ENCODE peak calls at places on chromosomes 16 and 17, in eight cellular contexts. One of them, this sample, is unnamed.

GRCh38 chr17:63240106-63240505 is 206.0 kb downstream of the CYB561 start:
- DNase-seq in cardiac fibroblast: no peak
- DNase-seq in pancreas: no peak
- DNase-seq in IMR-90: no peak
- DNase-seq in AG10803: no peak
- DNase-seq in AG04449: no peak
- DNase-seq in mucosa of descending colon: no peak
- DNase-seq in neural progenitor cell: no peak
- DNase-seq in this sample: no peak

GRCh38 chr17:51461578-51462004 is 201.2 kb downstream of the UTP18 start:
- DNase-seq in AG04449: no peak
- DNase-seq in mucosa of descending colon: peak
- DNase-seq in pancreas: peak
- DNase-seq in cardiac fibroblast: peak
- DNase-seq in IMR-90: peak
- DNase-seq in neural progenitor cell: peak
- DNase-seq in AG10803: peak
- DNase-seq in this sample: peak

GRCh38 chr17:16872351-16872751 is 99.6 kb downstream of the TNFRSF13B start:
- DNase-seq in AG10803: peak
- DNase-seq in IMR-90: no peak
- DNase-seq in neural progenitor cell: no peak
- DNase-seq in AG04449: no peak
- DNase-seq in pancreas: no peak
- DNase-seq in mucosa of descending colon: no peak
- DNase-seq in cardiac fibroblast: no peak
- DNase-seq in this sample: no peak

GRCh38 chr17:18974407-18975149 is 22.6 kb downstream of the SLC5A10 start:
- DNase-seq in pancreas: no peak
- DNase-seq in AG10803: no peak
- DNase-seq in neural progenitor cell: no peak
- DNase-seq in mucosa of descending colon: no peak
- DNase-seq in cardiac fibroblast: no peak
- DNase-seq in AG04449: no peak
- DNase-seq in IMR-90: peak
- DNase-seq in this sample: no peak

GRCh38 chr16:58027341-58028167 is 2.0 kb downstream of the MMP15 start:
- DNase-seq in cardiac fibroblast: peak
- DNase-seq in neural progenitor cell: peak
- DNase-seq in mucosa of descending colon: peak
- DNase-seq in AG04449: no peak
- DNase-seq in AG10803: no peak
- DNase-seq in IMR-90: no peak
- DNase-seq in pancreas: peak
- DNase-seq in this sample: no peak

GRCh38 chr16:19001788-19002187 is 18.1 kb downstream of the TMC7 start:
- DNase-seq in pancreas: no peak
- DNase-seq in mucosa of descending colon: no peak
- DNase-seq in AG04449: peak
- DNase-seq in IMR-90: peak
- DNase-seq in AG10803: peak
- DNase-seq in neural progenitor cell: no peak
- DNase-seq in cardiac fibroblast: peak
- DNase-seq in this sample: peak

GRCh38 chr17:48011405-48012150 is 26.0 kb downstream of the COPZ2 start:
- DNase-seq in neural progenitor cell: peak
- DNase-seq in IMR-90: peak
- DNase-seq in mucosa of descending colon: peak
- DNase-seq in cardiac fibroblast: peak
- DNase-seq in pancreas: no peak
- DNase-seq in AG10803: peak
- DNase-seq in AG04449: no peak
- DNase-seq in this sample: no peak

GRCh38 chr17:79160980-79161621 is 86.5 kb downstream of the ENGASE start:
- DNase-seq in pancreas: no peak
- DNase-seq in mucosa of descending colon: no peak
- DNase-seq in IMR-90: no peak
- DNase-seq in neural progenitor cell: no peak
- DNase-seq in AG04449: no peak
- DNase-seq in AG10803: no peak
- DNase-seq in cardiac fibroblast: peak
- DNase-seq in this sample: peak

GRCh38 chr16:363110-364090 is 6.9 kb downstream of the MRPL28 start:
- DNase-seq in neural progenitor cell: no peak
- DNase-seq in AG10803: no peak
- DNase-seq in pancreas: no peak
- DNase-seq in IMR-90: no peak
- DNase-seq in AG04449: no peak
- DNase-seq in mucosa of descending colon: no peak
- DNase-seq in cardiac fibroblast: no peak
- DNase-seq in this sample: no peak

GRCh38 chr16:84054916-84055315 is 12.3 kb upstream of the SLC38A8 start:
- DNase-seq in neural progenitor cell: peak
- DNase-seq in cardiac fibroblast: no peak
- DNase-seq in AG04449: no peak
- DNase-seq in IMR-90: no peak
- DNase-seq in pancreas: peak
- DNase-seq in AG10803: no peak
- DNase-seq in mucosa of descending colon: no peak
- DNase-seq in this sample: no peak

GRCh38 chr16:4426021-4426684 is 485 bp downstream of the DNAJA3 start:
- DNase-seq in mucosa of descending colon: no peak
- DNase-seq in cardiac fibroblast: no peak
- DNase-seq in pancreas: no peak
- DNase-seq in AG10803: no peak
- DNase-seq in neural progenitor cell: no peak
- DNase-seq in AG04449: no peak
- DNase-seq in IMR-90: no peak
- DNase-seq in this sample: no peak

GRCh38 chr17:48646183-48647102 is 20.3 kb upstream of the HOXB9 start:
- DNase-seq in AG04449: no peak
- DNase-seq in mucosa of descending colon: peak
- DNase-seq in pancreas: no peak
- DNase-seq in IMR-90: no peak
- DNase-seq in neural progenitor cell: peak
- DNase-seq in cardiac fibroblast: no peak
- DNase-seq in AG10803: peak
- DNase-seq in this sample: no peak

GRCh38 chr17:40778466-40778865 is 3.9 kb downstream of the KRT27 start:
- DNase-seq in IMR-90: no peak
- DNase-seq in neural progenitor cell: no peak
- DNase-seq in AG04449: no peak
- DNase-seq in cardiac fibroblast: no peak
- DNase-seq in mucosa of descending colon: no peak
- DNase-seq in AG10803: no peak
- DNase-seq in pancreas: no peak
- DNase-seq in this sample: no peak

GRCh38 chr16:649646-650045 is 481 bp downstream of the WDR90 start:
- DNase-seq in AG10803: no peak
- DNase-seq in cardiac fibroblast: no peak
- DNase-seq in neural progenitor cell: no peak
- DNase-seq in pancreas: no peak
- DNase-seq in mucosa of descending colon: no peak
- DNase-seq in AG04449: no peak
- DNase-seq in IMR-90: no peak
- DNase-seq in this sample: no peak

GRCh38 chr16:19994771-19995170 is 78.9 kb downstream of the GPR139 start:
- DNase-seq in mucosa of descending colon: no peak
- DNase-seq in AG10803: no peak
- DNase-seq in pancreas: no peak
- DNase-seq in neural progenitor cell: no peak
- DNase-seq in AG04449: no peak
- DNase-seq in cardiac fibroblast: no peak
- DNase-seq in IMR-90: no peak
- DNase-seq in this sample: no peak

GRCh38 chr17:48439875-48440505 is 10.0 kb upstream of the SKAP1 start:
- DNase-seq in IMR-90: no peak
- DNase-seq in mucosa of descending colon: peak
- DNase-seq in AG10803: no peak
- DNase-seq in AG04449: no peak
- DNase-seq in neural progenitor cell: no peak
- DNase-seq in cardiac fibroblast: no peak
- DNase-seq in pancreas: no peak
- DNase-seq in this sample: no peak

GRCh38 chr17:42194133-42194899 is at the start of gene GHDC:
- DNase-seq in AG10803: peak
- DNase-seq in AG04449: peak
- DNase-seq in neural progenitor cell: peak
- DNase-seq in IMR-90: peak
- DNase-seq in pancreas: peak
- DNase-seq in cardiac fibroblast: peak
- DNase-seq in mucosa of descending colon: peak
- DNase-seq in this sample: peak

GRCh38 chr16:84839956-84840355 is 20.2 kb downstream of the CRISPLD2 start:
- DNase-seq in IMR-90: peak
- DNase-seq in mucosa of descending colon: no peak
- DNase-seq in cardiac fibroblast: peak
- DNase-seq in AG10803: peak
- DNase-seq in AG04449: no peak
- DNase-seq in neural progenitor cell: peak
- DNase-seq in pancreas: no peak
- DNase-seq in this sample: no peak

GRCh38 chr17:50909765-50910661 is 43.9 kb upstream of the TOB1 start:
- DNase-seq in cardiac fibroblast: no peak
- DNase-seq in mucosa of descending colon: no peak
- DNase-seq in AG10803: no peak
- DNase-seq in pancreas: no peak
- DNase-seq in AG04449: no peak
- DNase-seq in IMR-90: no peak
- DNase-seq in neural progenitor cell: no peak
- DNase-seq in this sample: no peak

GRCh38 chr17:64244165-64244564 is 18.9 kb downstream of the TEX2 start:
- DNase-seq in neural progenitor cell: no peak
- DNase-seq in AG04449: no peak
- DNase-seq in mucosa of descending colon: no peak
- DNase-seq in AG10803: peak
- DNase-seq in IMR-90: peak
- DNase-seq in pancreas: no peak
- DNase-seq in cardiac fibroblast: no peak
- DNase-seq in this sample: peak

GRCh38 chr17:76002100-76002499 is 1.4 kb downstream of the CDK3 start:
- DNase-seq in cardiac fibroblast: no peak
- DNase-seq in AG10803: no peak
- DNase-seq in mucosa of descending colon: no peak
- DNase-seq in pancreas: no peak
- DNase-seq in neural progenitor cell: no peak
- DNase-seq in IMR-90: no peak
- DNase-seq in AG04449: no peak
- DNase-seq in this sample: no peak

GRCh38 chr17:78132086-78132676 is 1.6 kb downstream of the TMC8 start:
- DNase-seq in cardiac fibroblast: no peak
- DNase-seq in pancreas: no peak
- DNase-seq in AG10803: no peak
- DNase-seq in neural progenitor cell: no peak
- DNase-seq in mucosa of descending colon: peak
- DNase-seq in IMR-90: no peak
- DNase-seq in AG04449: no peak
- DNase-seq in this sample: no peak
- H3K4me3 ChIP-seq in cardiac fibroblast: no peak
- H3K4me3 ChIP-seq in pancreas: no peak
- H3K4me3 ChIP-seq in AG10803: no peak
- H3K4me3 ChIP-seq in neural progenitor cell: peak
- H3K4me3 ChIP-seq in mucosa of descending colon: no peak
- H3K4me3 ChIP-seq in IMR-90: no peak
- H3K4me3 ChIP-seq in AG04449: no peak
- H3K4me3 ChIP-seq in this sample: no peak

GRCh38 chr17:3511841-3512511 is 36.2 kb downstream of the ASPA start:
- DNase-seq in cardiac fibroblast: no peak
- DNase-seq in pancreas: no peak
- DNase-seq in AG10803: peak
- DNase-seq in AG04449: no peak
- DNase-seq in mucosa of descending colon: no peak
- DNase-seq in neural progenitor cell: no peak
- DNase-seq in IMR-90: no peak
- DNase-seq in this sample: no peak
- H3K4me3 ChIP-seq in cardiac fibroblast: no peak
- H3K4me3 ChIP-seq in pancreas: no peak
- H3K4me3 ChIP-seq in AG10803: no peak
- H3K4me3 ChIP-seq in AG04449: no peak
- H3K4me3 ChIP-seq in mucosa of descending colon: no peak
- H3K4me3 ChIP-seq in neural progenitor cell: no peak
- H3K4me3 ChIP-seq in IMR-90: no peak
- H3K4me3 ChIP-seq in this sample: no peak

DNA sequence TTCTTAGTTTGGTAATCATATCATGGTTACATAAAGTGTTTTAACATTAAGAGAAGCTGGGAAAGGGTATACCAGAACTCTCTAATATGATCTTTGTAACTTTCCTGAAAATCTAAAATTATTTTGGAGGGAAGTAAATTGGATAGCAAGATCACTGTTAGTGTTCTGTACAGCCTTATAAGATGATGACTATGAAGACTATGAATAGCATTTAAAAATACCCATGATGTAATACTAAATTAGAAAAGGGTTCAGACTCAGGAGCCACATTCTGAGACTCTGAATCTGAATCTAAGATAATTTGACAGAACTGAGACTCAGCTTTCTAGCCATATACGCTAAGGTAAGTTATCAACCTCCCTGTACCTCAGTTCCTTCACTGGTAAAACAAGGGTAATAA is 208.0 kb upstream of the C17orf78 start:
- DNase-seq in AG04449: no peak
- DNase-seq in cardiac fibroblast: no peak
- DNase-seq in pancreas: no peak
- DNase-seq in neural progenitor cell: no peak
- DNase-seq in AG10803: no peak
- DNase-seq in mucosa of descending colon: no peak
- DNase-seq in IMR-90: no peak
- DNase-seq in this sample: no peak
- H3K4me3 ChIP-seq in AG04449: no peak
- H3K4me3 ChIP-seq in cardiac fibroblast: no peak
- H3K4me3 ChIP-seq in pancreas: no peak
- H3K4me3 ChIP-seq in neural progenitor cell: no peak
- H3K4me3 ChIP-seq in AG10803: no peak
- H3K4me3 ChIP-seq in mucosa of descending colon: no peak
- H3K4me3 ChIP-seq in IMR-90: no peak
- H3K4me3 ChIP-seq in this sample: no peak

GRCh38 chr17:43660816-43661493 is 767 bp downstream of the MEOX1 start:
- DNase-seq in AG04449: no peak
- DNase-seq in neural progenitor cell: no peak
- DNase-seq in pancreas: no peak
- DNase-seq in IMR-90: no peak
- DNase-seq in mucosa of descending colon: no peak
- DNase-seq in AG10803: no peak
- DNase-seq in cardiac fibroblast: no peak
- DNase-seq in this sample: no peak

GRCh38 chr17:43661699-43662431 is at the start of gene MEOX1:
- DNase-seq in pancreas: no peak
- DNase-seq in AG04449: no peak
- DNase-seq in mucosa of descending colon: no peak
- DNase-seq in neural progenitor cell: no peak
- DNase-seq in IMR-90: peak
- DNase-seq in cardiac fibroblast: peak
- DNase-seq in AG10803: peak
- DNase-seq in this sample: peak

GRCh38 chr17:43658890-43659289 is 2.8 kb downstream of the MEOX1 start:
- DNase-seq in mucosa of descending colon: no peak
- DNase-seq in AG04449: no peak
- DNase-seq in IMR-90: no peak
- DNase-seq in AG10803: no peak
- DNase-seq in pancreas: no peak
- DNase-seq in cardiac fibroblast: no peak
- DNase-seq in neural progenitor cell: no peak
- DNase-seq in this sample: no peak

GRCh38 chr17:43660262-43660661 is 1.5 kb downstream of the MEOX1 start:
- DNase-seq in cardiac fibroblast: no peak
- DNase-seq in AG10803: no peak
- DNase-seq in IMR-90: no peak
- DNase-seq in mucosa of descending colon: no peak
- DNase-seq in pancreas: no peak
- DNase-seq in neural progenitor cell: no peak
- DNase-seq in AG04449: no peak
- DNase-seq in this sample: no peak

GRCh38 chr17:43659823-43660222 is 1.9 kb downstream of the MEOX1 start:
- DNase-seq in AG10803: no peak
- DNase-seq in pancreas: no peak
- DNase-seq in cardiac fibroblast: no peak
- DNase-seq in mucosa of descending colon: no peak
- DNase-seq in IMR-90: no peak
- DNase-seq in AG04449: no peak
- DNase-seq in neural progenitor cell: no peak
- DNase-seq in this sample: no peak
- H3K4me3 ChIP-seq in AG10803: no peak
- H3K4me3 ChIP-seq in pancreas: no peak
- H3K4me3 ChIP-seq in cardiac fibroblast: no peak
- H3K4me3 ChIP-seq in mucosa of descending colon: no peak
- H3K4me3 ChIP-seq in IMR-90: no peak
- H3K4me3 ChIP-seq in AG04449: no peak
- H3K4me3 ChIP-seq in neural progenitor cell: no peak
- H3K4me3 ChIP-seq in this sample: no peak